ENCODE peak calls at places on chromosome 11, in four cellular contexts. One of them, this sample, is unnamed.
A peak's percentile ranks its signal among the peaks of the same experiment; 100 is the strongest.

GRCh38 chr11:15976433-15977045 is 379.8 kb downstream of the SOX6 start:
- DNase-seq in colonic mucosa: no peak
- DNase-seq in kidney epithelial cell: no peak
- DNase-seq in brain microvascular endothelial cell: no peak
- DNase-seq in this sample: peak; percentile 32

GRCh38 chr11:31237819-31238771 is 131.4 kb downstream of the DCDC1 start:
- DNase-seq in colonic mucosa: no peak
- DNase-seq in kidney epithelial cell: no peak
- DNase-seq in brain microvascular endothelial cell: no peak
- DNase-seq in this sample: no peak

GRCh38 chr11:123188508-123189165 is 6.4 kb downstream of the CLMP start:
- DNase-seq in colonic mucosa: no peak
- DNase-seq in kidney epithelial cell: no peak
- DNase-seq in brain microvascular endothelial cell: peak; percentile 66
- DNase-seq in this sample: peak; percentile 91

GRCh38 chr11:120035756-120036155 is 102.2 kb downstream of the TRIM29 start:
- DNase-seq in colonic mucosa: peak; percentile 5
- DNase-seq in kidney epithelial cell: no peak
- DNase-seq in brain microvascular endothelial cell: no peak
- DNase-seq in this sample: no peak

GRCh38 chr11:68438658-68439259 is 21.8 kb upstream of the PPP6R3 start:
- DNase-seq in colonic mucosa: no peak
- DNase-seq in kidney epithelial cell: no peak
- DNase-seq in brain microvascular endothelial cell: no peak
- DNase-seq in this sample: no peak

GRCh38 chr11:58006940-58007339 is 16.7 kb upstream of the OR9Q1 start:
- DNase-seq in colonic mucosa: no peak
- DNase-seq in kidney epithelial cell: no peak
- DNase-seq in brain microvascular endothelial cell: no peak
- DNase-seq in this sample: peak; percentile 26

GRCh38 chr11:16946477-16947282 is 67.5 kb downstream of the PLEKHA7 start:
- DNase-seq in colonic mucosa: no peak
- DNase-seq in kidney epithelial cell: no peak
- DNase-seq in brain microvascular endothelial cell: no peak
- DNase-seq in this sample: no peak

GRCh38 chr11:96306933-96307747 is 35.9 kb downstream of the MAML2 start:
- DNase-seq in colonic mucosa: peak; percentile 94
- DNase-seq in kidney epithelial cell: peak; percentile 99
- DNase-seq in brain microvascular endothelial cell: peak; percentile 100
- DNase-seq in this sample: peak; percentile 93

GRCh38 chr11:27464155-27464759 is 8.3 kb downstream of the LGR4 start:
- DNase-seq in colonic mucosa: peak; percentile 29
- DNase-seq in kidney epithelial cell: peak; percentile 64
- DNase-seq in brain microvascular endothelial cell: no peak
- DNase-seq in this sample: no peak

GRCh38 chr11:80157447-80157846 is 716.6 kb upstream of the TENM4 start:
- DNase-seq in colonic mucosa: no peak
- DNase-seq in kidney epithelial cell: no peak
- DNase-seq in brain microvascular endothelial cell: no peak
- DNase-seq in this sample: no peak

GRCh38 chr11:48055292-48056132 is 75.2 kb downstream of the PTPRJ start:
- DNase-seq in colonic mucosa: peak; percentile 71
- DNase-seq in kidney epithelial cell: peak; percentile 96
- DNase-seq in brain microvascular endothelial cell: peak; percentile 54
- DNase-seq in this sample: no peak

GRCh38 chr11:122104381-122104780 is 11.6 kb downstream of the BLID start:
- DNase-seq in colonic mucosa: no peak
- DNase-seq in kidney epithelial cell: no peak
- DNase-seq in brain microvascular endothelial cell: no peak
- DNase-seq in this sample: no peak

GRCh38 chr11:122103366-122103765 is 12.6 kb downstream of the BLID start:
- DNase-seq in colonic mucosa: no peak
- DNase-seq in kidney epithelial cell: no peak
- DNase-seq in brain microvascular endothelial cell: no peak
- DNase-seq in this sample: no peak

GRCh38 chr11:122100222-122101080 is 15.6 kb downstream of the BLID start:
- DNase-seq in colonic mucosa: peak; percentile 27
- DNase-seq in kidney epithelial cell: no peak
- DNase-seq in brain microvascular endothelial cell: no peak
- DNase-seq in this sample: peak; percentile 38

GRCh38 chr11:122101625-122102291 is 14.3 kb downstream of the BLID start:
- DNase-seq in colonic mucosa: peak; percentile 28
- DNase-seq in kidney epithelial cell: peak; percentile 32
- DNase-seq in brain microvascular endothelial cell: peak; percentile 74
- DNase-seq in this sample: peak; percentile 53

GRCh38 chr11:122102426-122102825 is 13.6 kb downstream of the BLID start:
- DNase-seq in colonic mucosa: no peak
- DNase-seq in kidney epithelial cell: no peak
- DNase-seq in brain microvascular endothelial cell: no peak
- DNase-seq in this sample: no peak
- H3K4me3 ChIP-seq in colonic mucosa: no peak overlapping the region
- H3K4me3 ChIP-seq in kidney epithelial cell: no peak overlapping the region
- H3K4me3 ChIP-seq in brain microvascular endothelial cell: peak overlapping the region; percentile 69
- H3K4me3 ChIP-seq in this sample: peak overlapping the region; percentile 79

GRCh38 chr11:65528819-65529350 is 4.0 kb downstream of the SCYL1 start:
- DNase-seq in colonic mucosa: no peak
- DNase-seq in kidney epithelial cell: no peak
- DNase-seq in brain microvascular endothelial cell: no peak
- DNase-seq in this sample: no peak

GRCh38 chr11:65532388-65533064 is 7.6 kb downstream of the SCYL1 start:
- DNase-seq in colonic mucosa: no peak
- DNase-seq in kidney epithelial cell: no peak
- DNase-seq in brain microvascular endothelial cell: no peak
- DNase-seq in this sample: no peak

GRCh38 chr11:65529475-65530156 is 4.7 kb downstream of the SCYL1 start:
- DNase-seq in colonic mucosa: no peak
- DNase-seq in kidney epithelial cell: no peak
- DNase-seq in brain microvascular endothelial cell: no peak
- DNase-seq in this sample: no peak

GRCh38 chr11:65526744-65527143 is 1.9 kb downstream of the SCYL1 start:
- DNase-seq in colonic mucosa: no peak
- DNase-seq in kidney epithelial cell: no peak
- DNase-seq in brain microvascular endothelial cell: no peak
- DNase-seq in this sample: no peak

GRCh38 chr11:65530157-65530496 is 5.2 kb downstream of the SCYL1 start:
- DNase-seq in colonic mucosa: no peak
- DNase-seq in kidney epithelial cell: no peak
- DNase-seq in brain microvascular endothelial cell: no peak
- DNase-seq in this sample: no peak
- TF ChIP-seq CTCF in colonic mucosa: no peak
- TF ChIP-seq CTCF in kidney epithelial cell: peak; percentile 35
- TF ChIP-seq CTCF in brain microvascular endothelial cell: peak; percentile 66
- TF ChIP-seq CTCF in this sample: peak; percentile 36

GRCh38 chr11:35173011-35173511 is 34.1 kb downstream of the CD44 start:
- DNase-seq in colonic mucosa: peak; percentile 72
- DNase-seq in kidney epithelial cell: no peak
- DNase-seq in brain microvascular endothelial cell: no peak
- DNase-seq in this sample: no peak
- H3K4me3 ChIP-seq in colonic mucosa: no peak overlapping the region
- H3K4me3 ChIP-seq in kidney epithelial cell: no peak overlapping the region
- H3K4me3 ChIP-seq in brain microvascular endothelial cell: no peak overlapping the region
- H3K4me3 ChIP-seq in this sample: no peak overlapping the region

GRCh38 chr11:70371241-70371640 is 27.1 kb upstream of the CTTN start:
- DNase-seq in colonic mucosa: no peak
- DNase-seq in kidney epithelial cell: no peak
- DNase-seq in brain microvascular endothelial cell: no peak
- DNase-seq in this sample: no peak

GRCh38 chr11:70364745-70365535 is 33.4 kb upstream of the CTTN start:
- DNase-seq in colonic mucosa: no peak
- DNase-seq in kidney epithelial cell: no peak
- DNase-seq in brain microvascular endothelial cell: no peak
- DNase-seq in this sample: no peak

GRCh38 chr11:70364198-70364597 is 34.1 kb upstream of the CTTN start:
- DNase-seq in colonic mucosa: no peak
- DNase-seq in kidney epithelial cell: no peak
- DNase-seq in brain microvascular endothelial cell: no peak
- DNase-seq in this sample: no peak

GRCh38 chr11:70365536-70365912 is 32.8 kb upstream of the CTTN start:
- DNase-seq in colonic mucosa: no peak
- DNase-seq in kidney epithelial cell: no peak
- DNase-seq in brain microvascular endothelial cell: no peak
- DNase-seq in this sample: no peak

GRCh38 chr11:70367071-70367470 is 31.3 kb upstream of the CTTN start:
- DNase-seq in colonic mucosa: no peak
- DNase-seq in kidney epithelial cell: no peak
- DNase-seq in brain microvascular endothelial cell: peak; percentile 40
- DNase-seq in this sample: peak; percentile 49
- TF ChIP-seq CTCF in colonic mucosa: no peak
- TF ChIP-seq CTCF in kidney epithelial cell: no peak
- TF ChIP-seq CTCF in brain microvascular endothelial cell: peak; percentile 36
- TF ChIP-seq CTCF in this sample: peak; percentile 26

GRCh38 chr11:71999813-72000590 is 1.3 kb downstream of the IL18BP start:
- DNase-seq in colonic mucosa: no peak
- DNase-seq in kidney epithelial cell: no peak
- DNase-seq in brain microvascular endothelial cell: no peak
- DNase-seq in this sample: no peak

GRCh38 chr11:72000591-72000867 is 1.8 kb downstream of the IL18BP start:
- DNase-seq in colonic mucosa: no peak
- DNase-seq in kidney epithelial cell: no peak
- DNase-seq in brain microvascular endothelial cell: no peak
- DNase-seq in this sample: no peak

GRCh38 chr11:71998649-71999310 is at the start of gene IL18BP:
- DNase-seq in colonic mucosa: no peak
- DNase-seq in kidney epithelial cell: no peak
- DNase-seq in brain microvascular endothelial cell: no peak
- DNase-seq in this sample: no peak

GRCh38 chr11:71998061-71998460 is 648 bp upstream of the IL18BP start:
- DNase-seq in colonic mucosa: no peak
- DNase-seq in kidney epithelial cell: no peak
- DNase-seq in brain microvascular endothelial cell: no peak
- DNase-seq in this sample: no peak

DNA sequence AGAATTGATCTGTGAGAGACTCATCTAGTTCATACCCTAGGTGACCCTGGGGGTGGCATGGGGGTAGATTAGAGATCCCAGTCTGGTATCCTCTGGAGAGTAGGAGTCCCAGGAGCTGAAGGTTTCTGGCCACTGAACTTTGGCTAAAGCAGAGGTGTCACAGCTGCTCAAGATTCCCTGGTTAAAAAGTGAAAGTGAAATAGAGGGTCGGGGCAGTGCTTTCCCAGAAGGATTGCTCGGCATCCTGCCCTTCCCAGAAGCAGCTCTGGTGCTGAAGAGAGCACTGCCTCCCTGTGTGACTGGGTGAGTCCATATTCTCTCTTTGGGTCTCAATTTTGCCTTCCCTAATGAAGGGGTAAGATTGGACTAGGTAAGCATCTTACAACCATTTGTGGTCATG is 651 bp downstream of the IL18BP start:
- DNase-seq in colonic mucosa: no peak
- DNase-seq in kidney epithelial cell: no peak
- DNase-seq in brain microvascular endothelial cell: no peak
- DNase-seq in this sample: no peak
- H3K4me3 ChIP-seq in colonic mucosa: no peak overlapping the region
- H3K4me3 ChIP-seq in kidney epithelial cell: no peak overlapping the region
- H3K4me3 ChIP-seq in brain microvascular endothelial cell: no peak overlapping the region
- H3K4me3 ChIP-seq in this sample: peak overlapping the region; percentile 17

GRCh38 chr11:40129276-40129675 is 1330.2 kb downstream of the LRRC4C start:
- DNase-seq in colonic mucosa: no peak
- DNase-seq in kidney epithelial cell: no peak
- DNase-seq in brain microvascular endothelial cell: no peak
- DNase-seq in this sample: no peak
- TF ChIP-seq CTCF in colonic mucosa: no peak
- TF ChIP-seq CTCF in kidney epithelial cell: peak; percentile 45
- TF ChIP-seq CTCF in brain microvascular endothelial cell: no peak
- TF ChIP-seq CTCF in this sample: peak; percentile 16

GRCh38 chr11:44305643-44306468 is 4.1 kb downstream of the ALX4 start:
- DNase-seq in colonic mucosa: peak; percentile 27
- DNase-seq in kidney epithelial cell: no peak
- DNase-seq in brain microvascular endothelial cell: peak; percentile 9
- DNase-seq in this sample: no peak

GRCh38 chr11:44306469-44307244 is 3.3 kb downstream of the ALX4 start:
- DNase-seq in colonic mucosa: no peak
- DNase-seq in kidney epithelial cell: no peak
- DNase-seq in brain microvascular endothelial cell: no peak
- DNase-seq in this sample: no peak

GRCh38 chr11:44308256-44308922 is 1.6 kb downstream of the ALX4 start:
- DNase-seq in colonic mucosa: no peak
- DNase-seq in kidney epithelial cell: no peak
- DNase-seq in brain microvascular endothelial cell: no peak
- DNase-seq in this sample: no peak

GRCh38 chr11:44308923-44309482 is 936 bp downstream of the ALX4 start:
- DNase-seq in colonic mucosa: no peak
- DNase-seq in kidney epithelial cell: no peak
- DNase-seq in brain microvascular endothelial cell: no peak
- DNase-seq in this sample: no peak

DNA sequence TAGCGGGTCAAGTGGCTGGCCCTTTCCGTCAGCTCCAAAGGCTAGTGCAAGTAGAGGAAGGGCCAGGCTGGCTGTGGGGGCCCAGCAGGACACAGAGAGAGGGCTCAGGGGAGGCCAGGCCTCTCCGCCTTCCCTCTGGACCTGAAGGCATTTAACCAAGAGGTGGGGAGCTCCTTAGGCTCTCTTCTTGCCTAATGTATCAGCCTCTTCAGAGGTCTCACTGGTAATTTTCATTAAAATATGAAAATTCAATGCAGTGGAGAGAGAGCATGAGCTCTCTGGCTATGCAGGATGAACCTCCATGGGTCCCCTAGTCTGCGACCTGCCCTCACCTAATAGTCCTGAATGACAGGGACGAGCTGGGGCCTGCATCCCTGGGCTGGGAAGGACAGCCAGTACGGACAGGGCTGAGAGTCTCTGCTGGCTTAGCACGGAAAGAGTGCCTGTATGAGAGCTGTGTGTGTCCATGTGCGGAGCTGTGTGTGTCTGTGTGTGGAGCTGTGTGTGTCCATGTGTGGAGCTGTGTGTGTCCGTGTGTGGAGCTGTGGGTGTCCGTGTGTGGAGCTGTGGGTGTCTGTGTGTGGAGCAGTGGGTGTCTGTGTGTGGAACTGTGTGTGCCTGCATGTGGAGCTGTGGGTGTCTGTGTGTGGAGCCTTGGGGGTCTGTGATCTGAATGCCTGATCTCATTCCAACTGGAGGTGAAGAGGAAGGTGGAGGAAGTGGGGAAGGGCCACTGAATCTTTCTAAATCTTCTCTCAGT is 2.4 kb downstream of the ALX4 start:
- DNase-seq in colonic mucosa: no peak
- DNase-seq in kidney epithelial cell: no peak
- DNase-seq in brain microvascular endothelial cell: no peak
- DNase-seq in this sample: no peak
- H3K4me3 ChIP-seq in colonic mucosa: no peak overlapping the region
- H3K4me3 ChIP-seq in kidney epithelial cell: no peak overlapping the region
- H3K4me3 ChIP-seq in brain microvascular endothelial cell: no peak overlapping the region
- H3K4me3 ChIP-seq in this sample: no peak overlapping the region